ENCODE peak calls at places on chromosome 21, in six cellular contexts. Z, E, C, I, H and V are unnamed samples. For H3K9me3, the result is how much of the 10 kb centered on the place peaks cover.

GRCh38 chr21:16085436-16085835 is 355.7 kb downstream of the USP25 start:
- DNase-seq in C (no peak), E (no peak), I (no peak), H (no peak), Z (no peak), V (no peak)

GRCh38 chr21:17003763-17004373 is 509.0 kb upstream of the CXADR start:
- DNase-seq in C (no peak), I (no peak), H (no peak), Z (no peak), E (no peak), V (no peak)

GRCh38 chr21:32520885-32521735 is 64.2 kb downstream of the TCP10L start:
- DNase-seq in E (no peak), C (peak), I (no peak), Z (no peak), H (peak), V (peak)

GRCh38 chr21:29637553-29637952 is 302.2 kb downstream of the GRIK1 start:
- DNase-seq in H (no peak), I (no peak), Z (no peak), E (no peak), C (no peak), V (no peak)

GRCh38 chr21:43881283-43881682 is 16.3 kb downstream of the AGPAT3 start:
- DNase-seq in E (no peak), C (no peak), H (no peak), I (no peak), Z (no peak), V (no peak)

GRCh38 chr21:29217818-29218252 is 80.9 kb upstream of the BACH1 start:
- DNase-seq in Z (no peak), H (no peak), I (peak), E (no peak), C (no peak), V (no peak)

GRCh38 chr21:31781737-31782136 is 49.8 kb upstream of the SCAF4 start:
- DNase-seq in H (peak), E (no peak), I (no peak), Z (no peak), C (no peak), V (peak)

GRCh38 chr21:35168702-35169101 is 119.6 kb upstream of the RUNX1 start:
- DNase-seq in E (no peak), C (no peak), Z (no peak), H (no peak), I (no peak), V (no peak)

GRCh38 chr21:35050348-35051286 is 1.5 kb upstream of the RUNX1 start:
- DNase-seq in E (no peak), C (no peak), H (no peak), I (no peak), Z (no peak), V (no peak)

GRCh38 chr21:21997390-21998333 is 999.5 kb downstream of the NCAM2 start:
- DNase-seq in E (no peak), C (no peak), H (no peak), I (no peak), Z (no peak), V (no peak)

GRCh38 chr21:30336596-30336995 is 898 bp downstream of the KRTAP27-1 start:
- DNase-seq in Z (no peak), E (no peak), H (no peak), C (no peak), I (no peak), V (no peak)

GRCh38 chr21:30102881-30103280 is 63.7 kb downstream of the CLDN17 start:
- DNase-seq in I (no peak), E (no peak), Z (no peak), C (no peak), H (no peak), V (no peak)

GRCh38 chr21:31258073-31258472 is 86.0 kb downstream of the TIAM1 start:
- DNase-seq in Z (no peak), H (no peak), C (no peak), I (no peak), E (no peak), V (no peak)

GRCh38 chr21:29121759-29122158 is 8.7 kb upstream of the MAP3K7CL start:
- DNase-seq in H (no peak), Z (no peak), I (no peak), C (no peak), E (no peak), V (no peak)

DNA sequence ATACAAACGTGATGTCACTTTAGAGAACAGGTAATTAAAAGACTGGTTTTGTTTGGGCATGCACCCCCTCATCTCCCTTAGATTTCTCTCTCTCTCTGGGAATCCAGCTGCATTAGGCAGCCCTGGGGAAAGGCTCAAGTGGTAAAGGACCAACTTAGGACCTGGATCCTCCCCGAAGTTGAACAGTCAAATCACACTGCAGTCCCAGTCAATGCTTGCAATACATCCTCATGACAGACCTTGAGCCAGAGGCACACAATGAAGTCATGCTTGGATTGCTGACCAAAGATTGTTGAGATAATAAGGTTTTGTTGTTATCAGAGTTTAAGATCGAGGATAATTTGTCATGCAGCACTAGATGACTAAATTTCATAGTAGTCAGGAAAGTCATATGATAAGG is 1285.8 kb upstream of the NCAM2 start:
- DNase-seq in I (no peak), Z (no peak), C (no peak), H (no peak), E (no peak), V (no peak)
- H3K9me3 ChIP-seq in I (under half), Z (under half), C (under half), H (under half), E (under half), V (under half)

GRCh38 chr21:36322083-36322424 is 2.1 kb downstream of the MORC3 start:
- DNase-seq in H (no peak), I (no peak), Z (no peak), E (no peak), C (no peak), V (no peak)

GRCh38 chr21:36323032-36323431 is 3.0 kb downstream of the MORC3 start:
- DNase-seq in C (no peak), E (no peak), H (no peak), Z (no peak), I (no peak), V (peak)

GRCh38 chr21:36319767-36320420 is at the start of gene MORC3:
- DNase-seq in Z (peak), I (peak), C (peak), H (peak), E (peak), V (peak)

GRCh38 chr21:36320421-36321324 is 676 bp downstream of the MORC3 start:
- DNase-seq in E (no peak), H (peak), I (peak), C (peak), Z (peak), V (no peak)

DNA sequence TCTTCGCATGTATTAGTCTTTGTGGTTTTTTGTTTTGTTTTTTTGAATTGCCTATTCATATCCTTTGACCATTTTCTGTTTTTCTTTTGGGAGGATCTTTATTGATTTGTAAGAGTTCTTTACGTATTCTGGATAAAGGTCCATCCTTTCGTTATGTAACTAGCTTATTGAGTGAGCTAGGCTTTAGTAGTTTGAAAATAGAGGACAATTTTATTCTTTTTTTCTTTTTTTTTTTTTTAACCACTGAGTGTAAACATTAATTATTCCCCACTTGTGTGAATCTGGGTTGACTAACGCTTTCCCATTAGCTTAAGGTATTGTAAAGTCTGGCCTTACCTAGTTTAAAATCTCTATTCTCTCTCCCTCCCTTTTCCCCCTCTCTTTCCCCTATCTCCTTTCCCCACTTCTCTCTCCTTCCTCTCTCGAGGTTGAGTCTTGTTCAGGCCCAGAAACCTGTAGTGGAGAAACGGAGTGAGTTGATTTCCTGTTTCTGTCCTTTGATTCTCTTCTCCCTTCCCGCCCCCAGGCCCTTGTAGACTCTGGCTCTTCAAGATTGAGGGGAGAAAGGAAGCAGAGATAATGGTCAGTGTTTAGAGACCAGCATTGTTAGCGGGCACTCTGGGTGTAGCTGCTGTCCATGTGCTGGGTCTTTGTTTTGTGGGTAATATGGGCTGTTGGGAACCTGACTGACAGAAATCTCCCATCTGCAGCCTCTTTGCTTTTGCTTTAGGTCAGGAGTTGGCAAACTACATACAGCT is 1.5 kb downstream of the MORC3 start:
- DNase-seq in I (no peak), Z (peak), H (no peak), E (peak), C (no peak), V (peak)
- H3K27ac ChIP-seq in I (peak), Z (peak), H (peak), E (peak), C (peak), V (peak)

GRCh38 chr21:23633447-23633846 is 1973.8 kb downstream of the MRPL39 start:
- DNase-seq in C (no peak), Z (no peak), H (no peak), E (no peak), I (no peak), V (no peak)
- H3K9me3 ChIP-seq in C (under half), Z (under half), H (under half), E (under half), I (under half), V (under half)

DNA sequence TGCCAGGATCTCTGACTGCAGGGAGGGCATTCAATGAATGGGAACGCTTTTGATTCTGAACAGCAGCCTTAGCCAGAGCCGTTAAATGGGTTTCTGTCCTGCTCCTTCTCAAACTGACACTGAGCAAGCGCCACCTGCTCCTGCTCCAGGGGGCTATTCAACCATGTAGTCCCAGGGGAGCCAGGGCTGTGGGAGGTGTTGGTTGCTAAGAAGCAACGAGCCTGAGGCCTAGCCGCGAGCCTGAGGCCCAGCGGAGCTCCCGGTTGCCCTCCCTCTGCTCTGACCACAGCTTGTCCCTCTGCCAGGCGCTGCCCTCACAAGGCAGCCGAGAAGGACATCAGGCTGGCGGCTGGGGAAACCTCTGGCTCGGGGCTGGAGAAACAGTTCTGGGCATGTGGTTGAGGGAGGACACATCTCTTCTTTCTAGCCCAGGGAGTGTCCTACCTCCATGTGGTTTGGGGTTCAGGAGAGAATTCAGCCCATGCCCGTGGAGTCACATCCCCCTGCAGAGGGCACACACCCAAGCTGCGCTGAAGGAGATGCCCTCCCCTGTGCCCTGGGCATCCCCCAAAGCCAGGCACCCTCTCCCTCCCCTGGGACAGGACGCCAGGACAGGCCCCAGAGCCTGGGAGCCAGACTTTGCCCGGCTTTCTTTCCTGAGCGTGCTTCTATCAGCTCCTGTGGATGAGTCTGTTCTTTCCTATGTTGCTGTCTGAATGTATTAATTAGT is 18.0 kb downstream of the PCP4 start:
- DNase-seq in H (peak), Z (no peak), I (no peak), E (no peak), C (no peak), V (peak)
- H3K27ac ChIP-seq in H (no peak), Z (no peak), I (no peak), E (no peak), C (no peak), V (no peak)

GRCh38 chr21:45351061-45351460 is 53.9 kb upstream of the COL18A1 start:
- DNase-seq in H (peak), I (no peak), C (peak), Z (no peak), E (no peak), V (no peak)

GRCh38 chr21:45352621-45353125 is 52.3 kb upstream of the COL18A1 start:
- DNase-seq in C (no peak), H (no peak), I (no peak), Z (no peak), E (no peak), V (peak)

GRCh38 chr21:45351526-45352275 is 53.3 kb upstream of the COL18A1 start:
- DNase-seq in Z (no peak), E (no peak), H (peak), C (no peak), I (no peak), V (peak)

GRCh38 chr21:45348591-45349327 is 56.2 kb upstream of the COL18A1 start:
- DNase-seq in I (no peak), Z (no peak), C (no peak), E (no peak), H (no peak), V (peak)

DNA sequence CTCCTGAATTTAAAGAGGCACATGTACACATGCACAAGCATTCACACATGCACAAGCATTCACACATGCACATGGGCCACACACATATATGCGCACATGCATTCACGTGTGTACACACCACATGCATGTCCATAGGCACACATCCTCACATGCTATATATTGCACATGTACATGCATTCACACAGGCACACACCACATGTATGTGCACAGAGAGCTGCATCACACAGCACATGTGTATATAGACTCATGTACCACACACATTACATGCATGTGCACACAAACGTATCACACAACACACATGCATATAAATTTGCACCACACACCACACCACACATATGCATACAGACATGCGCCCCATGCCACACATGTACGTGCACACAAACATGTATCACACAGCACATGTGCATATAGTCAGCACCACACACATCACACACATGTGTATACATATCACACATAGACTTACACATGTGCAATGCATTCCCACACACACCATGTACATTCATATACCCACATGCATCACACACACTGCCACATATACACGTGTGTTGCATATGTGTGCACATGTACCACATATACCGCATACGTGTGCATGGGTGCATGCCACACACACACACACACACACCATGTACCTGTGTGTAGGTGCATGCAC is 54.6 kb upstream of the COL18A1 start:
- DNase-seq in E (no peak), C (no peak), I (no peak), H (no peak), Z (no peak), V (peak)
- H3K9me3 ChIP-seq in E (under half), C (under half), I (under half), H (under half), Z (under half), V (under half)

DNA sequence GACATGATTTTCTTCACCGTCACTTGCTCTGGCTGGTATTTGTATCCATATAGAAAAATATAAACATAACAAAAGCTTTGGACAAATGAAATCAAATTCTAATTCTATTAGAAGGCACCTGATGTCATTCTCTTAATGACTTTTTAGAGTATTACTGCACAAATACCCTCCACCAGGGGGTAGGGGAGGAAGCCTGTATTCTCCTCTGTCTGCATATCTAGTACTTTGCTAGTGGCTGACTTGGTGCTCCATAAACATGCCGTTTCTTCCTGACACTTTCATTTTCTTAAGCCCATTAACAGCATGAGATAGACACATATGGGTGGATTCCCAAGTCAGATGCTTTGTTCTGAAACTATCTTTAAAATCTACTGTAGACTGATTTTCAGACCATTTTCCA is 20.6 kb upstream of the KCNJ15 start:
- DNase-seq in E (no peak), H (no peak), C (no peak), Z (no peak), I (no peak), V (no peak)
- H3K27ac ChIP-seq in E (no peak), H (no peak), C (no peak), Z (no peak), I (no peak), V (no peak)

DNA sequence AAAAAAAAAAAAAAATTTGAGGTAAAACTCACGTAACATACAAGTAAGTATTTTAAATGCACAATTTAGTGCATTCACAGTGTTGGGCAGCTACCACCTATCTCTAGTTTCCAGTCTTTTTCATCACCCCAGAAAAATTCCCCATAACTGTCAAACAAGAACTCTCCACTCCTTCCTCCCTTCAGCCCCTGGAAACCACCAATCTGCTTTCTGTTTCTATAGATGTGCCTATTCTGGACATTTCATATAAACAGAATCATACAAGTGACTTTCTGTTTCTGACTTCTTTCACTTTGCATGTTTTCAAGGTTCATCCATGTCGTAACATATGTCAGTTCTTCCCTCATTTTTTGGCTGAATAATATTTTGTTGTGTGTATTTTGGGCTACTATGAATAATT is 24.9 kb upstream of the ETS2 start:
- DNase-seq in I (no peak), Z (peak), H (no peak), E (no peak), C (no peak), V (no peak)
- H3K9me3 ChIP-seq in I (under half), Z (under half), H (under half), E (under half), C (under half), V (under half)

GRCh38 chr21:40041446-40041845 is 174.2 kb downstream of the PCP4 start:
- DNase-seq in E (no peak), Z (no peak), H (no peak), C (no peak), I (no peak), V (no peak)
- H3K27ac ChIP-seq in E (no peak), Z (no peak), H (no peak), C (no peak), I (no peak), V (no peak)

GRCh38 chr21:26877015-26877414 is 31.8 kb upstream of the ADAMTS1 start:
- DNase-seq in I (no peak), H (no peak), E (no peak), C (no peak), Z (no peak), V (no peak)
- H3K9me3 ChIP-seq in I (under half), H (under half), E (under half), C (under half), Z (under half), V (under half)

GRCh38 chr21:42474043-42474831 is 21.8 kb downstream of the RSPH1 start:
- DNase-seq in E (no peak), I (peak), H (no peak), C (peak), Z (peak), V (no peak)
- H3K27ac ChIP-seq in E (no peak), I (peak), H (no peak), C (no peak), Z (peak), V (no peak)